ENCODE peak calls at places on chromosome 4, in six cellular contexts. O is epithelial cell of proximal tubule, U is spleen, E is T-helper 2 cell, F is EH, Q is fibroblast of the conjunctiva. Y is an unnamed sample.

GRCh38 chr4:3679851-3680311 is 86.3 kb upstream of the ADRA2C start:
- DNase-seq in O (no peak), U (peak), E (no peak), F (no peak), Q (no peak), Y (no peak)

GRCh38 chr4:40897557-40898203 is 147.9 kb downstream of the NSUN7 start:
- DNase-seq in O (no peak), U (peak), E (peak), F (peak), Q (peak), Y (peak)

GRCh38 chr4:73998040-73999011 is at the start of gene CXCL5:
- DNase-seq in O (no peak), U (peak), E (no peak), F (peak), Q (peak), Y (peak)

GRCh38 chr4:20126906-20127305 is 124.8 kb upstream of the SLIT2 start:
- DNase-seq in O (no peak), U (no peak), E (no peak), F (peak), Q (no peak), Y (no peak)

GRCh38 chr4:159368320-159368719 is 265.4 kb downstream of the RAPGEF2 start:
- DNase-seq in O (no peak), U (no peak), E (no peak), F (peak), Q (no peak), Y (no peak)

GRCh38 chr4:151489462-151490203 is 80.7 kb downstream of the FHIP1A start:
- DNase-seq in O (no peak), U (no peak), E (no peak), F (no peak), Q (no peak), Y (peak)

GRCh38 chr4:78592104-78592783 is 40.7 kb downstream of the ANXA3 start:
- DNase-seq in O (no peak), U (no peak), E (no peak), F (no peak), Q (no peak), Y (no peak)

GRCh38 chr4:76969941-76970529 is 20.5 kb downstream of the SEPTIN11 start:
- DNase-seq in O (no peak), U (no peak), E (no peak), F (no peak), Q (no peak), Y (no peak)

GRCh38 chr4:171203425-171203824 is 609.8 kb upstream of the GALNTL6 start:
- DNase-seq in O (no peak), U (no peak), E (no peak), F (no peak), Q (peak), Y (no peak)

GRCh38 chr4:104693601-104694201 is 199.0 kb upstream of the CXXC4 start:
- DNase-seq in O (no peak), U (no peak), E (no peak), F (no peak), Q (no peak), Y (no peak)

GRCh38 chr4:15714616-15715015 is 11.8 kb downstream of the BST1 start:
- DNase-seq in O (no peak), U (no peak), E (no peak), F (peak), Q (no peak), Y (no peak)

GRCh38 chr4:71300964-71301363 is 37.9 kb upstream of the SLC4A4 start:
- DNase-seq in O (peak), U (no peak), E (no peak), F (no peak), Q (no peak), Y (no peak)

GRCh38 chr4:2248821-2249261 is 6.9 kb upstream of the HAUS3 start:
- DNase-seq in O (no peak), U (peak), E (peak), F (no peak), Q (no peak), Y (peak)

GRCh38 chr4:183444149-183444952 is at the start of gene CDKN2AIP:
- DNase-seq in O (no peak), U (peak), E (peak), F (peak), Q (peak), Y (peak)

GRCh38 chr4:101205878-101206277 is 141.4 kb downstream of the PPP3CA start:
- DNase-seq in O (no peak), U (no peak), E (no peak), F (peak), Q (no peak), Y (no peak)

GRCh38 chr4:25367004-25367621 is 9.9 kb upstream of the ANAPC4 start:
- DNase-seq in O (no peak), U (no peak), E (no peak), F (peak), Q (peak), Y (no peak)

GRCh38 chr4:116531026-116531425 is 554.4 kb downstream of the TRAM1L1 start:
- DNase-seq in O (no peak), U (no peak), E (no peak), F (no peak), Q (no peak), Y (no peak)

GRCh38 chr4:151955721-151956340 is 195.0 kb upstream of the GATB start:
- DNase-seq in O (no peak), U (no peak), E (no peak), F (peak), Q (no peak), Y (no peak)

GRCh38 chr4:47499705-47500104 is 14.6 kb downstream of the ATP10D start:
- DNase-seq in O (no peak), U (no peak), E (no peak), F (peak), Q (no peak), Y (no peak)

GRCh38 chr4:149765630-149766029 is 50.0 kb downstream of the IQCM start:
- DNase-seq in O (peak), U (no peak), E (no peak), F (peak), Q (peak), Y (no peak)

GRCh38 chr4:155950461-155950860 is 3.2 kb downstream of the CTSO start:
- DNase-seq in O (no peak), U (no peak), E (no peak), F (no peak), Q (no peak), Y (no peak)

GRCh38 chr4:8441499-8442091 is 1.0 kb downstream of the TRMT44 start:
- DNase-seq in O (no peak), U (no peak), E (no peak), F (no peak), Q (no peak), Y (no peak)

GRCh38 chr4:184473515-184474260 is 662 bp downstream of the IRF2 start:
- DNase-seq in O (no peak), U (peak), E (no peak), F (peak), Q (no peak), Y (peak)

GRCh38 chr4:163404570-163404969 is 60.9 kb downstream of the NPY5R start:
- DNase-seq in O (no peak), U (no peak), E (no peak), F (no peak), Q (no peak), Y (no peak)

GRCh38 chr4:113987382-113987930 is 8.0 kb upstream of the ARSJ start:
- DNase-seq in O (no peak), U (no peak), E (no peak), F (no peak), Q (no peak), Y (no peak)

GRCh38 chr4:8555716-8556115 is 24.5 kb upstream of the GPR78 start:
- DNase-seq in O (no peak), U (no peak), E (no peak), F (no peak), Q (no peak), Y (peak)

GRCh38 chr4:1584498-1584897 is 99.6 kb downstream of the FAM53A start:
- DNase-seq in O (no peak), U (peak), E (no peak), F (no peak), Q (no peak), Y (no peak)

GRCh38 chr4:129239088-129239487 is 143.1 kb downstream of the C4orf33 start:
- DNase-seq in O (peak), U (no peak), E (no peak), F (no peak), Q (peak), Y (no peak)

GRCh38 chr4:40196724-40197281 is at the start of gene RHOH:
- DNase-seq in O (no peak), U (peak), E (peak), F (no peak), Q (no peak), Y (no peak)

GRCh38 chr4:83783179-83783578 is 247.3 kb downstream of the GPAT3 start:
- DNase-seq in O (no peak), U (no peak), E (no peak), F (no peak), Q (no peak), Y (no peak)

GRCh38 chr4:54386270-54386669 is 157.2 kb downstream of the PDGFRA start:
- DNase-seq in O (no peak), U (no peak), E (no peak), F (no peak), Q (no peak), Y (no peak)

GRCh38 chr4:80309301-80310004 is 26.1 kb upstream of the CFAP299 start:
- DNase-seq in O (peak), U (no peak), E (no peak), F (peak), Q (peak), Y (no peak)

GRCh38 chr4:117847849-117848248 is 186.4 kb upstream of the NDST3 start:
- DNase-seq in O (no peak), U (no peak), E (no peak), F (no peak), Q (no peak), Y (no peak)

GRCh38 chr4:85784348-85784747 is 309.4 kb downstream of the ARHGAP24 start:
- DNase-seq in O (no peak), U (no peak), E (no peak), F (peak), Q (no peak), Y (no peak)

GRCh38 chr4:8044699-8045098 is 105.0 kb upstream of the AFAP1 start:
- DNase-seq in O (no peak), U (no peak), E (no peak), F (no peak), Q (no peak), Y (no peak)

Y was measured in upper lobe of left lung.